ENCODE peak calls at places on chromosome 11, in five cellular contexts. O is aorta, F is SJSA1, M is lower leg skin, Q is cardiac muscle cell. P is an unnamed sample.

GRCh38 chr11:10326080-10326964 is 21.4 kb downstream of the ADM start:
- DNase-seq in M (no peak), O (peak; percentile 59), F (no peak), Q (peak; percentile 58), P (no peak)

GRCh38 chr11:10728779-10729472 is 22.1 kb upstream of the CTR9 start:
- DNase-seq in F (no peak), M (no peak), O (no peak), Q (peak; percentile 29), P (peak; percentile 55)

GRCh38 chr11:63574856-63575602 is 11.8 kb upstream of the PLAAT2 start:
- DNase-seq in Q (peak; percentile 66), F (peak; percentile 69), O (peak; percentile 66), M (no peak), P (no peak)

GRCh38 chr11:17145972-17146371 is 61.8 kb downstream of the PIK3C2A start:
- DNase-seq in F (no peak), O (no peak), M (no peak), Q (no peak), P (no peak)

GRCh38 chr11:88414981-88415391 is 77.5 kb upstream of the CTSC start:
- DNase-seq in O (no peak), F (no peak), M (no peak), Q (peak; percentile 28), P (no peak)

GRCh38 chr11:75238595-75239245 is 1.9 kb upstream of the TPBGL start:
- DNase-seq in F (no peak), Q (no peak), O (no peak), M (peak; percentile 54), P (no peak)

GRCh38 chr11:35305670-35306382 is 113.5 kb downstream of the SLC1A2 start:
- DNase-seq in O (no peak), F (no peak), Q (peak; percentile 74), M (no peak), P (no peak)

GRCh38 chr11:102552020-102552419 is 21.5 kb upstream of the MMP7 start:
- DNase-seq in F (peak; percentile 41), O (no peak), Q (no peak), M (no peak), P (no peak)

GRCh38 chr11:31974737-31975136 is 116.1 kb upstream of the RCN1 start:
- DNase-seq in M (no peak), F (no peak), O (no peak), Q (peak; percentile 31), P (peak; percentile 21)

GRCh38 chr11:55707029-55707428 is 45.0 kb downstream of the OR4C6 start:
- DNase-seq in O (no peak), Q (peak; percentile 40), M (no peak), F (no peak), P (no peak)

GRCh38 chr11:16180868-16181267 is 175.5 kb downstream of the SOX6 start:
- DNase-seq in M (no peak), O (no peak), Q (no peak), F (no peak), P (no peak)

GRCh38 chr11:45857834-45858492 is 10.7 kb downstream of the CRY2 start:
- DNase-seq in F (no peak), M (peak; percentile 87), Q (peak; percentile 92), O (peak; percentile 78), P (peak; percentile 94)

GRCh38 chr11:114350022-114350421 is 50.3 kb downstream of the C11orf71 start:
- DNase-seq in M (no peak), F (no peak), O (no peak), Q (no peak), P (no peak)

GRCh38 chr11:133906746-133907145 is 50.0 kb downstream of the IGSF9B start:
- DNase-seq in Q (no peak), M (no peak), O (peak; percentile 28), F (no peak), P (no peak)

GRCh38 chr11:70200212-70200844 is 2.8 kb upstream of the FADD start:
- DNase-seq in Q (no peak), O (peak; percentile 12), M (no peak), F (no peak), P (no peak)

GRCh38 chr11:57667065-57667714 is 724 bp upstream of the ZDHHC5 start:
- DNase-seq in Q (peak; percentile 100), M (peak; percentile 99), O (peak; percentile 99), F (peak; percentile 99), P (peak; percentile 83)

GRCh38 chr11:88478136-88478785 is 140.7 kb upstream of the CTSC start:
- DNase-seq in M (no peak), O (no peak), F (no peak), Q (no peak), P (no peak)

GRCh38 chr11:117200813-117201515 is 1.8 kb downstream of the TAGLN start:
- DNase-seq in M (no peak), O (no peak), F (no peak), Q (peak; percentile 42), P (no peak)

GRCh38 chr11:127994736-127995135 is 592.6 kb downstream of the ETS1 start:
- DNase-seq in O (no peak), M (no peak), Q (peak; percentile 46), F (no peak), P (peak; percentile 48)

GRCh38 chr11:47552086-47552580 is 799 bp downstream of the CELF1 start:
- DNase-seq in Q (peak; percentile 66), O (no peak), M (no peak), F (peak; percentile 45), P (no peak)

GRCh38 chr11:47056261-47056915 is 119.8 kb downstream of the CSTPP1 start:
- DNase-seq in O (no peak), Q (peak; percentile 87), M (no peak), F (no peak), P (no peak)

GRCh38 chr11:70220920-70221319 is 17.8 kb downstream of the FADD start:
- DNase-seq in M (no peak), Q (peak; percentile 43), O (no peak), F (no peak), P (no peak)

GRCh38 chr11:114082767-114083181 is 23.3 kb downstream of the ZBTB16 start:
- DNase-seq in O (no peak), F (no peak), M (peak; percentile 87), Q (peak; percentile 83), P (no peak)

GRCh38 chr11:14974723-14975587 is 2.8 kb upstream of the CALCA start:
- DNase-seq in M (peak; percentile 87), F (no peak), Q (peak; percentile 49), O (peak; percentile 62), P (no peak)

GRCh38 chr11:10382518-10382917 is 72.5 kb upstream of the AMPD3 start:
- DNase-seq in Q (no peak), O (no peak), M (no peak), F (no peak), P (no peak)

GRCh38 chr11:127866109-127866508 is 721.2 kb downstream of the ETS1 start:
- DNase-seq in M (no peak), F (no peak), Q (no peak), O (no peak), P (no peak)

GRCh38 chr11:133663135-133663534 is 130.8 kb upstream of the OPCML start:
- DNase-seq in O (no peak), Q (no peak), M (peak; percentile 7), F (no peak), P (no peak)

GRCh38 chr11:96149743-96150555 is 193.0 kb downstream of the MAML2 start:
- DNase-seq in Q (peak; percentile 62), F (no peak), M (no peak), O (no peak), P (peak; percentile 67)

GRCh38 chr11:60310407-60310998 is 16.6 kb upstream of the MS4A6E start:
- DNase-seq in Q (no peak), M (no peak), F (no peak), O (peak; percentile 77), P (no peak)

GRCh38 chr11:112834277-112834755 is 126.9 kb upstream of the NCAM1 start:
- DNase-seq in Q (no peak), M (no peak), O (peak; percentile 53), F (no peak), P (no peak)

DNA sequence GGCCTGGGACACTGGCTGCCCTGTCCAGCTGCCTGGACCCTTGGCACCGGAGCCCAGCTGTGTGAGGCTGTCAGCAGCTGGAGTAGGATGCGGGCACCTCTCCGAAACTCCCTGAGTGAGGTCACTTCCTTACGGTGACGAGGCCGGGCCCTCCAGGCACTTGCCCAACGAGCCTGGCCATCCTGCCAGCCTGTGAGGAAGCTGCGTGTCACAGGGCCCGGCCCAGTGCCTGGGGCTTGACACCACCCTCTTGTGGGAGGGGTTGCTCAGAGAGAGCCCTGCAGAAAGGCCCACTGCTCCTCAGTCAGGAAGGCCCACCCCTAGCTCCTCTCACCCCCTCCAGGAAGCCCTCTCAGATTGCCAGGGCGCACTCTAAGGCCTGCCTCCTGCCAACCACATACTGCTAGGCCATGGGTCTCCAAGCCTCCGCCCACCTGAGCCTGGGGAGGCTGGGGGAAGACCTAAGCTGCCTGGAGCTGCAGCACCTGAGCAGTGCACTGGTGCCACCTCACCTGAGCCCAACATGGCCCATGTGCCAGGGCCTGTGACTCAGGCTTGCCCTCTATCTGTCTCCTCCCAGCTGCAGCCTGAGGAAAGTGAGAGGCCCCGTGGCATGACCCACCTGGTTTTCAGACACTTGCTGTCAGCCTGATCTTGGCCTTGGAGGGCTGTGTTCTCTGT is 4.3 kb upstream of the PHLDA2 start:
- DNase-seq in F (peak; percentile 94), Q (peak; percentile 70), M (peak; percentile 95), O (peak; percentile 96), P (no peak)
- H3K4me3 ChIP-seq in F (no peak overlapping the region), Q (no peak overlapping the region), M (no peak overlapping the region), O (no peak overlapping the region), P (no peak overlapping the region)

DNA sequence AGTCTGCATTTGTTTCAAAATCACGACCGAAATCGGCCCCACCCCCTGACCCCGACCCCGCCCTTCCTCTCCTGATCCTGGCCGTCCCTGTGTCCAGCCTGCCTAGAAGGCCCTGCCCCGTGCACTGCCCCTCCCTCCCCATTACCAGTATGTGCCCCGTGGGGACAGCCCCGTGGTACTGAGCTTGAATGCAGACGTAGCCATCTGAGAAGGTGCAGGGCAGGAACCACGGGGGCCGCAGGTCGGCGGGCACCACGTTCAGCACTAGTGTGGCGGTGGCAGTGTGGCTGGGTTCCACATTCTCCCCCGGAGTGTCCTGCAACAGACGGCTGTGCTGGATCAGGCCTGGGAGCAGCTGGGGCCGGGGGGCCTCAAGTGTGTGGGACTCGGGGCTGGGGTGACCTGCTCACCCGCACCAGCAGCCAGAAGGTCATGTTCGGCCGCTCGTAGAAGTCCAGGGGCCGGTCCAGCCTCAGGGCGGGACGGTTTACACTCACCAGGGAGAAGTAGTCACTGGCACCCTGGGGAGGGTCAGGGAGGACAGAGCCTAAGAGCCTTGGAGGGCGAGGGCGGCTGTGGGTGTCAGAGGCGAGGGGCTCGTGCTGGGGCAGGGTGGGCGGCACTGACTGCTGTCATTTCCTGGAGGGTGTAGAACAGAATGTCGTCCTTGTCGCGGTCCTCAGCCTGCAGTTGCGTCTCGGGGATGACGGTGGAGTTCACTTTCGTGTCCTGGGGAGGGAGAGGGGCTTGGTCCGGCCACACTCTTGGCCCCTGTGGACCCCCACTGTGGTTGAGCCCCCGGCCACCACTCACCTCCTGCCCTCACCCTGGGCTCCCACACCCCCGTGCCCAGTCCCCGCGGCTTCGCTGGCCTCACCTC is 3.6 kb downstream of the CDHR5 start:
- DNase-seq in M (no peak), F (no peak), O (no peak), Q (no peak), P (no peak)
- H3K4me3 ChIP-seq in M (no peak overlapping the region), F (no peak overlapping the region), O (no peak overlapping the region), Q (no peak overlapping the region), P (no peak overlapping the region)

GRCh38 chr11:77410076-77410827 is 63.6 kb downstream of the PAK1 start:
- DNase-seq in Q (no peak), O (no peak), F (no peak), M (no peak), P (no peak)
- H3K4me3 ChIP-seq in Q (no peak overlapping the region), O (peak overlapping the region; percentile 56), F (no peak overlapping the region), M (no peak overlapping the region), P (no peak overlapping the region)

GRCh38 chr11:121929581-121929980 is 186.4 kb downstream of the BLID start:
- DNase-seq in Q (peak; percentile 67), O (peak; percentile 48), F (no peak), M (no peak), P (no peak)
- H3K4me3 ChIP-seq in Q (peak overlapping the region; percentile 15), O (peak overlapping the region; percentile 72), F (no peak overlapping the region), M (no peak overlapping the region), P (no peak overlapping the region)

GRCh38 chr11:66317322-66317765 is 500 bp upstream of the CD248 start:
- DNase-seq in Q (peak; percentile 87), F (peak; percentile 94), M (no peak), O (peak; percentile 68), P (no peak)
- H3K4me3 ChIP-seq in Q (no peak overlapping the region), F (peak overlapping the region; percentile 73), M (no peak overlapping the region), O (no peak overlapping the region), P (peak overlapping the region; percentile 69)